ENCODE peak calls at places on chromosomes 11 and 22, in ten cellular contexts. O, G, F, Z, V, K, L, E, P and I are unnamed samples.

GRCh38 chr22:27845603-27846100 is 44.1 kb upstream of the MN1 start:
- DNase-seq in O (no peak), G (no peak), F (no peak), Z (no peak), V (no peak), K (peak), L (no peak), E (no peak), P (no peak), I (no peak)

GRCh38 chr22:29904020-29904419 is 21.0 kb downstream of the MTMR3 start:
- DNase-seq in O (no peak), G (no peak), F (no peak), Z (no peak), V (no peak), K (no peak), L (no peak), E (no peak), P (no peak), I (no peak)

GRCh38 chr11:77019976-77020591 is 14.1 kb upstream of the B3GNT6 start:
- DNase-seq in O (peak), G (peak), F (no peak), Z (no peak), V (peak), K (no peak), L (no peak), E (peak), P (no peak), I (peak)

GRCh38 chr11:35588627-35589026 is 29.6 kb upstream of the FJX1 start:
- DNase-seq in O (no peak), G (peak), F (no peak), Z (no peak), V (peak), K (no peak), L (no peak), E (peak), P (no peak), I (no peak)

GRCh38 chr11:119091966-119092879 is 7.5 kb downstream of the HMBS start:
- DNase-seq in O (no peak), G (peak), F (no peak), Z (no peak), V (no peak), K (no peak), L (no peak), E (peak), P (no peak), I (no peak)

GRCh38 chr11:117579148-117579547 is 217.9 kb downstream of the DSCAML1 start:
- DNase-seq in O (no peak), G (no peak), F (peak), Z (no peak), V (no peak), K (no peak), L (no peak), E (no peak), P (no peak), I (no peak)

GRCh38 chr22:35971418-35972119 is 57.1 kb downstream of the RBFOX2 start:
- DNase-seq in O (no peak), G (peak), F (no peak), Z (no peak), V (peak), K (peak), L (no peak), E (peak), P (no peak), I (no peak)

GRCh38 chr11:86722041-86722440 is 49.6 kb upstream of the ME3 start:
- DNase-seq in O (no peak), G (peak), F (no peak), Z (no peak), V (peak), K (no peak), L (no peak), E (peak), P (no peak), I (no peak)

GRCh38 chr22:44894782-44895181 is 115.0 kb downstream of the PHF21B start:
- DNase-seq in O (no peak), G (no peak), F (no peak), Z (peak), V (no peak), K (no peak), L (no peak), E (no peak), P (no peak), I (no peak)

GRCh38 chr22:29581799-29582198 is 886 bp upstream of the NIPSNAP1 start:
- DNase-seq in O (no peak), G (no peak), F (no peak), Z (no peak), V (no peak), K (no peak), L (no peak), E (no peak), P (no peak), I (peak)

GRCh38 chr11:129021295-129021694 is 78.6 kb upstream of the TP53AIP1 start:
- DNase-seq in O (no peak), G (no peak), F (no peak), Z (no peak), V (no peak), K (no peak), L (no peak), E (no peak), P (no peak), I (no peak)

GRCh38 chr11:45273509-45273908 is 12.6 kb downstream of the SYT13 start:
- DNase-seq in O (no peak), G (no peak), F (no peak), Z (no peak), V (no peak), K (no peak), L (no peak), E (no peak), P (no peak), I (no peak)

GRCh38 chr11:107078375-107078774 is 60.1 kb upstream of the GUCY1A2 start:
- DNase-seq in O (no peak), G (peak), F (no peak), Z (no peak), V (no peak), K (no peak), L (no peak), E (no peak), P (no peak), I (no peak)

GRCh38 chr11:71447791-71448256 is 369 bp downstream of the DHCR7 start:
- DNase-seq in O (no peak), G (peak), F (peak), Z (no peak), V (no peak), K (peak), L (no peak), E (no peak), P (peak), I (peak)